ENCODE peak calls at places on chromosomes 1 and 21, in eight cellular contexts. W, N, D, L, H, R, K and M are unnamed samples.

GRCh38 chr1:205535866-205536758 is 31.6 kb downstream of the CDK18 start:
- DNase-seq in W (no peak), N (peak), D (no peak), L (no peak), H (no peak), R (no peak), K (peak), M (no peak)

GRCh38 chr1:85085417-85085816 is 37.1 kb upstream of the MCOLN3 start:
- DNase-seq in W (no peak), N (no peak), D (no peak), L (no peak), H (no peak), R (no peak), K (no peak), M (no peak)

GRCh38 chr1:186301448-186301847 is 73.6 kb downstream of the TPR start:
- DNase-seq in W (no peak), N (no peak), D (no peak), L (no peak), H (no peak), R (no peak), K (no peak), M (no peak)

GRCh38 chr1:1157914-1158710 is 15.6 kb upstream of the TTLL10 start:
- DNase-seq in W (peak), N (no peak), D (peak), L (peak), H (no peak), R (no peak), K (no peak), M (no peak)

GRCh38 chr1:246306415-246307037 is 200.6 kb downstream of the SMYD3 start:
- DNase-seq in W (peak), N (no peak), D (no peak), L (no peak), H (no peak), R (no peak), K (no peak), M (no peak)

GRCh38 chr21:42182713-42183371 is 36.1 kb upstream of the ABCG1 start:
- DNase-seq in W (no peak), N (no peak), D (no peak), L (no peak), H (no peak), R (no peak), K (no peak), M (no peak)

GRCh38 chr1:74689800-74690696 is 16.5 kb upstream of the ERICH3 start:
- DNase-seq in W (peak), N (peak), D (no peak), L (peak), H (no peak), R (peak), K (no peak), M (peak)

GRCh38 chr1:238681451-238681850 is 704.9 kb upstream of the CHRM3 start:
- DNase-seq in W (peak), N (no peak), D (no peak), L (no peak), H (no peak), R (no peak), K (no peak), M (no peak)

GRCh38 chr1:24714859-24715520 is 30.3 kb upstream of the CLIC4 start:
- DNase-seq in W (peak), N (no peak), D (no peak), L (no peak), H (no peak), R (no peak), K (no peak), M (no peak)

GRCh38 chr1:207944571-207944970 is 33.6 kb upstream of the CD34 start:
- DNase-seq in W (no peak), N (no peak), D (no peak), L (no peak), H (no peak), R (no peak), K (no peak), M (no peak)

GRCh38 chr1:5297199-5297877 is 642.9 kb downstream of the AJAP1 start:
- DNase-seq in W (no peak), N (no peak), D (peak), L (no peak), H (no peak), R (no peak), K (no peak), M (no peak)